ENCODE peak calls at places on chromosomes 12 and 14, in five cellular contexts. D is endothelial cell of umbilical vein, N is fibroblast of mammary gland, K is heart left ventricle, J is astrocyte of the cerebellum. S is an unnamed sample.

GRCh38 chr14:63155511-63156189 is 48.6 kb upstream of the RHOJ start:
- DNase-seq in D (peak), N (no peak), K (no peak), J (peak), S (peak)

GRCh38 chr14:94562941-94563883 is 2.0 kb downstream of the SERPINA4 start:
- DNase-seq in D (no peak), N (no peak), K (no peak), J (no peak), S (no peak)

GRCh38 chr14:93829839-93830481 is 41.7 kb upstream of the PRIMA1 start:
- DNase-seq in D (no peak), N (no peak), K (no peak), J (no peak), S (no peak)

GRCh38 chr12:70052931-70053497 is 190.2 kb upstream of the CNOT2 start:
- DNase-seq in D (peak), N (peak), K (peak), J (no peak), S (peak)

GRCh38 chr14:60817113-60817512 is 82.6 kb downstream of the MNAT1 start:
- DNase-seq in D (no peak), N (no peak), K (no peak), J (no peak), S (no peak)

GRCh38 chr12:11171953-11172675 is 1.1 kb downstream of the SMIM10L1 start:
- DNase-seq in D (no peak), N (peak), K (no peak), J (peak), S (no peak)

GRCh38 chr12:9606247-9606646 is 1.5 kb downstream of the KLRB1 start:
- DNase-seq in D (no peak), N (no peak), K (no peak), J (no peak), S (no peak)

GRCh38 chr12:127774828-127775227 is 492.1 kb upstream of the TMEM132C start:
- DNase-seq in D (no peak), N (peak), K (no peak), J (no peak), S (no peak)

GRCh38 chr14:41423503-41423902 is 183.2 kb upstream of the LRFN5 start:
- DNase-seq in D (no peak), N (no peak), K (no peak), J (no peak), S (no peak)

GRCh38 chr12:27865421-27865820 is 85.4 kb upstream of the MANSC4 start:
- DNase-seq in D (no peak), N (peak), K (no peak), J (no peak), S (peak)

GRCh38 chr12:123118397-123118945 is 32.4 kb downstream of the PITPNM2 start:
- DNase-seq in D (no peak), N (no peak), K (no peak), J (no peak), S (no peak)

GRCh38 chr12:113647048-113647447 is 175.4 kb upstream of the LHX5 start:
- DNase-seq in D (no peak), N (no peak), K (no peak), J (no peak), S (no peak)

GRCh38 chr14:78131201-78131600 is 39.0 kb upstream of the NRXN3 start:
- DNase-seq in D (no peak), N (no peak), K (no peak), J (no peak), S (no peak)

GRCh38 chr14:72745991-72746980 is 147.6 kb downstream of the DPF3 start:
- DNase-seq in D (no peak), N (peak), K (no peak), J (peak), S (peak)

GRCh38 chr12:94677778-94678177 is 27.4 kb upstream of the TMCC3 start:
- DNase-seq in D (no peak), N (no peak), K (no peak), J (no peak), S (peak)

GRCh38 chr14:68230941-68231717 is 411.6 kb downstream of the RAD51B start:
- DNase-seq in D (peak), N (peak), K (no peak), J (no peak), S (no peak)

GRCh38 chr14:62736426-62737043 is 308.7 kb downstream of the KCNH5 start:
- DNase-seq in D (no peak), N (no peak), K (no peak), J (peak), S (no peak)

GRCh38 chr14:53060046-53060445 is 93.1 kb downstream of the DDHD1 start:
- DNase-seq in D (peak), N (peak), K (no peak), J (no peak), S (no peak)

GRCh38 chr14:100271247-100271939 is 32.4 kb downstream of the YY1 start:
- DNase-seq in D (peak), N (peak), K (no peak), J (peak), S (no peak)
- TF ChIP-seq CTCF in D (peak), N (peak), K (peak), J (peak), S (peak)

DNA sequence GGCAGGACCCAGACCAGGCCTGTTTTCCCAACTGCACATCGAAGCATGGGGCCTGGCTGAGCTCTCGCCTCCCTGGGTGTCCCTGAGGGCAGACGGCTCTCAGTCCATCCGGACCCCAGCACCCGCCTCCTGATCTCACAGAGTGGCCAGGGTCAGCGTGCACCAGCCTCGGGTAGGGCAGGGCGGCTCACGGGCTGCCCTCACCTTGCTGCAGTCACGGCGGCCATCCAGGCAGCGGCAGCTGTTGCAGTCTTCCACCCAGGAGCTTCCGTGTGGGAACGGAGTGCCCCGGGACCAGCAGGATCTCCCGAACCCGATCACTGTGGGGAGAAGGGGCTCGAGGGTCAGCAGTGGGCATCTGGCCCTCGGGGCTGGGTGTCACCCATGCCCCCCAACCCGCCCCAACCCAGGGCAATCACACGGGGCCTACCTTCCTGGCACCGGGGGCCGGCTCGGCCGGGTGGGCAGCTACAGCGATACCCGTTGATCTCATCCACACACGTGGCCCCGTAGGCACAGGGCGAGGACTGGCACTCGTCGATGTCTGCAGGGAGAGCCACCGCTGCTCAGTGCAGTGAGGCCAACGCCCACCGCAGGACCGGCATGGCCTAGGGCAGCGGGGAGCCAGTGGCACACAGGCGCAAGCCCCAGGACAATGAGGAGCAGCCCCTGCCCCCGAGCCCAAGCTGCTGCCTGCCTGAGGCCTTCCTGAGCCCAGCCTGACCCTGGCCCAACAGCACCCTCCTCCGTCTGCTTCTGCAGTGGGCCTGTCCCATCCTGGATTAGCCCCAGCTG is 22.2 kb downstream of the JAG2 start:
- DNase-seq in D (no peak), N (no peak), K (no peak), J (no peak), S (no peak)
- TF ChIP-seq CTCF in D (no peak), N (no peak), K (no peak), J (no peak), S (no peak)

DNA sequence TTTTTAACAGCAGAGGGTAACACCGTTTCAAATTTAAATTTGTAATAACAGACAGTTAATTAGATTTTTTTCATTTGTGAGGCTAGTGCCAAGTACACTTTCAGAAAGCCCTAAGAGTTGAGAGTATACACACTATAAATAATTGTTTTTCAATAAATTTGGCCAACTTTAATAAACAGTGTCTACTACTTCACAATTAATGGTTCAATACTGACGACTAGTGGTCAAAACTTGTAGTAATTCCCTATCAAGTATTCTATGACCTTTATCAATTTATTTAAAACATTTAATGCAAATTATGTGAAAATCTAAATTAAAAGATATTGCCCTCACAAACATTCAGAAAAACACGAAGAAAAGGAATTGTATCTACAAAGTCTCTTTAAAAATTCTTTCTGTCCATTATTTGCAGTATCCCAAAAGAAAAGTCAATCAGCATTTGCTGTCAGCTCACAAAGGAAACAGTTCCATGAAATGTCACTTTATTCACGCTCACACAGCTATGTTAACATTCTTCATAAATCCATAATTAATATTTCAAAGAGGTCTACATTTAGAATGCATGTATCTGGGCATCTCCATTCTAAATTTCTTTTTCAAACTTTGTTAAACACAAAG is 91.2 kb downstream of the CEP128 start:
- DNase-seq in D (peak), N (peak), K (no peak), J (peak), S (peak)
- TF ChIP-seq CTCF in D (peak), N (peak), K (peak), J (peak), S (peak)

DNA sequence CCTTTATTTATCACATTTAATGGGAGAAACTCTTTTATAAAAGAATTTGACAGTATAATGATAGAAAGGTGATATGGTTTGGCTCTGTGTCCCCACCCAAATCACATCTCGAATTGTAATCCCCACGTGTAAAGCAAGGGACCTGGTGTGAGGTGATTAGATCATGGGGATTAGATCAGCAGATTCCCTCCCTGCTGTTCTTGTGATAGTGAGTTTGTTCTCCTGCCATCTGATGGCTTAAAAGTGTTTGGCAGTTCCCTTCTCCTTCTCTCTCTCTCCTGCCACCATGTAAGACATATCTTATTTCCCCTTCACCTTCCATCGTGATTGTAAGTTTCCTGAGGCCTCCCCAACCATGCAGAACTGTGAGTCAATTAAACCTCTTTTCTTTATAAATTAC is 1110.3 kb downstream of the FLRT2 start:
- DNase-seq in D (no peak), N (no peak), K (no peak), J (no peak), S (no peak)
- TF ChIP-seq CTCF in D (no peak), N (no peak), K (no peak), J (no peak), S (no peak)

GRCh38 chr14:21735200-21735599 is 61.6 kb upstream of the OR4E1 start:
- DNase-seq in D (no peak), N (no peak), K (no peak), J (no peak), S (no peak)

GRCh38 chr14:21729703-21730212 is 56.1 kb upstream of the OR4E1 start:
- DNase-seq in D (no peak), N (no peak), K (no peak), J (no peak), S (no peak)

GRCh38 chr14:21735639-21736307 is 62.2 kb upstream of the OR4E1 start:
- DNase-seq in D (no peak), N (no peak), K (no peak), J (no peak), S (no peak)

GRCh38 chr14:21734457-21735074 is 60.9 kb upstream of the OR4E1 start:
- DNase-seq in D (peak), N (peak), K (no peak), J (peak), S (peak)
- TF ChIP-seq CTCF in D (peak), N (peak), K (peak), J (peak), S (peak)

DNA sequence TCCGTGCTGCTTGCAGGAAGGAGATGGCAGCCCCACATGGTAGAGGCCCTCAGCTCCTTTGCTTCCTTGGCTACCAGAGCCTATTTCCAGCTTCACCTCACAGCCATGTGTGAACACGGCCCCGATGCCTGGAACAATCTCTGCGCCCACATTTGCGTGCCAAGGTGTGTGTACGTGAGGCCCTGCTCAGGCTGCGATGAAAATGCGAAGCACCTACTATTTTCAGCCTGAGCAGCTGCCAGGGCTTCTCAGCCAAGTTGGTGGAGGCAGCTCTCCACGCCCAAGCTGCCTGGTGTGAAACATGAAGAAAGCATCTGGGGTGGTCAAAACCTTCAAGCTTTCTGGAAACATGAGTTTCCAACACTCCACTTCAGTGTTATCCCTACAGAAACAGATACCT is 177.8 kb upstream of the EGLN3 start:
- DNase-seq in D (no peak), N (no peak), K (peak), J (no peak), S (no peak)
- TF ChIP-seq CTCF in D (no peak), N (no peak), K (no peak), J (no peak), S (no peak)

GRCh38 chr14:64159588-64159987 is 134.6 kb downstream of the ESR2 start:
- DNase-seq in D (no peak), N (no peak), K (no peak), J (no peak), S (no peak)
- TF ChIP-seq CTCF in D (no peak), N (no peak), K (peak), J (no peak), S (no peak)

GRCh38 chr14:99522934-99523660 is 41.9 kb downstream of the CCNK start:
- DNase-seq in D (no peak), N (no peak), K (peak), J (peak), S (no peak)

GRCh38 chr14:99523661-99524050 is 42.4 kb downstream of the CCNK start:
- DNase-seq in D (no peak), N (no peak), K (no peak), J (no peak), S (no peak)

GRCh38 chr14:99525699-99526080 is 44.5 kb downstream of the CCNK start:
- DNase-seq in D (no peak), N (no peak), K (peak), J (no peak), S (no peak)

GRCh38 chr14:99524091-99524661 is 43.0 kb downstream of the CCNK start:
- DNase-seq in D (peak), N (peak), K (peak), J (no peak), S (no peak)

DNA sequence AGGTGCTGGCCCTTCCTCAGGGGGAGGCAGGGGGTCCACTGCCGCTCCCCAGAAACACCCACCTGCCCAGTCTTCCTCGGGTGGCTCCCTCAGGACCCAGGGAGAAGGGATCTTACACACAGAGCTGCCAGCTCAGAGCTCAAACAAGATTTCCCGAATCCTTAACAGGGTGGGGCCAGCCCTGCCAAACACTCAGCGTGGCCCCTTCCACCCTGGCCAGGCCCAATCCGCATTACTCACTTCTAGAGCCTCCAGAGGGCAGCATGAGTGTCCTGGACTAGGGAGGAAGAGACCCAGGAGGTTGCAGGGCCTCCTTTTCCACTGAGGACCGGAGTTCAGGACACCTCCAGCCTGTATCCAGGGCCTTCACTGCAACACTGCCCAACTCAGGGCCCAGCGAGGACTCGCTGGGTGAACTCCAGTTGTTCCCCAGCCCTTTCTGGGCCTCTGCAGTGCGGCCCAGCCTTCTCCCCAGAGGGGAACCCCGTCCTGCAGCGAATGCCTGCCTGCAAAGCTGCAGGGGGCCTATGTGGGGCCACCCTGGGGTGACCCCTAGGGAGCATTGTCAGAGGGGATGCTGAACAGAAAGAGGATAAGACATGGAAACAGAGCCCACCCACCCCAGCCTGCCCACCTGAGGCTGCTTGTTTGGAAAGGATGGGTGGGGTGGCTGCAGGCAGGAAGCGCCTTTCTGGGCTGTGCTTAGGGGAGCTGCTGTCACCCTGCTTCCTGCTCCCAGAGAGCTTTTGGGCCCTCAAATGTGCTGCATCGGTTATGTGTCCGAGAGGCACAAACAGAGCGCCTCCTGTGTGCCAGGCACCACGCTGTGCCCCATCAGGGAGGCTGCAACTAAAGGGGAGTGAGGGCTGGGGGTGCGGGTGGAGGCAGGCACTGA is 43.8 kb downstream of the CCNK start:
- DNase-seq in D (peak), N (peak), K (peak), J (no peak), S (no peak)
- TF ChIP-seq CTCF in D (peak), N (peak), K (peak), J (peak), S (peak)

GRCh38 chr14:57189070-57189469 is 79.6 kb downstream of the EXOC5 start:
- DNase-seq in D (no peak), N (peak), K (no peak), J (peak), S (no peak)
- TF ChIP-seq CTCF in D (no peak), N (peak), K (no peak), J (no peak), S (peak)

GRCh38 chr14:54909763-54910162 is 7.1 kb upstream of the GCH1 start:
- DNase-seq in D (no peak), N (no peak), K (no peak), J (no peak), S (no peak)

GRCh38 chr14:54902143-54902520 is 494 bp downstream of the GCH1 start:
- DNase-seq in D (no peak), N (peak), K (peak), J (no peak), S (peak)

GRCh38 chr14:54902521-54903420 is at the start of gene GCH1:
- DNase-seq in D (peak), N (no peak), K (peak), J (no peak), S (peak)

GRCh38 chr14:54908230-54908629 is 5.6 kb upstream of the GCH1 start:
- DNase-seq in D (no peak), N (no peak), K (no peak), J (no peak), S (no peak)

GRCh38 chr14:54906075-54906474 is 3.4 kb upstream of the GCH1 start:
- DNase-seq in D (no peak), N (no peak), K (no peak), J (no peak), S (no peak)
- TF ChIP-seq CTCF in D (no peak), N (no peak), K (no peak), J (no peak), S (no peak)